ENCODE peak calls at places on chromosomes 5 and 9, in seven cellular contexts. S, Z, D, L, E, M and Y are unnamed samples.

GRCh38 chr9:92289708-92290390 is 3.6 kb downstream of the IARS1 start:
- DNase-seq in E (no peak), Z (peak), D (no peak), S (peak), L (no peak), M (peak), Y (no peak)

GRCh38 chr9:35108461-35108860 is 5.5 kb upstream of the STOML2 start:
- DNase-seq in S (no peak), M (no peak), Z (no peak), L (no peak), D (no peak), E (no peak), Y (peak)

GRCh38 chr9:98374385-98375051 is 119.1 kb upstream of the TBC1D2 start:
- DNase-seq in D (no peak), E (peak), L (peak), M (peak), Z (peak), S (peak), Y (no peak)

GRCh38 chr5:88690619-88691560 is 192.1 kb downstream of the MEF2C start:
- DNase-seq in L (peak), D (peak), S (peak), M (peak), E (peak), Z (no peak), Y (peak)

GRCh38 chr5:122192883-122193496 is 63.6 kb downstream of the ZNF474 start:
- DNase-seq in S (peak), E (peak), M (peak), L (peak), Z (no peak), D (peak), Y (peak)

GRCh38 chr5:111266491-111266890 is 42.3 kb downstream of the CAMK4 start:
- DNase-seq in M (no peak), D (no peak), S (no peak), E (peak), L (peak), Z (no peak), Y (no peak)

GRCh38 chr5:124706729-124707361 is 39.6 kb downstream of the ZNF608 start:
- DNase-seq in S (peak), D (peak), E (no peak), L (no peak), M (peak), Z (no peak), Y (no peak)

GRCh38 chr5:98296426-98296825 is 477.0 kb upstream of the RGMB start:
- DNase-seq in M (peak), S (peak), D (no peak), E (peak), L (no peak), Z (peak), Y (no peak)

GRCh38 chr9:95735701-95736100 is 139.8 kb upstream of the ERCC6L2 start:
- DNase-seq in S (no peak), Z (no peak), D (no peak), L (no peak), E (peak), M (no peak), Y (no peak)

GRCh38 chr9:95731876-95732275 is 143.6 kb upstream of the ERCC6L2 start:
- DNase-seq in Z (no peak), L (no peak), S (no peak), D (no peak), M (no peak), E (no peak), Y (no peak)

GRCh38 chr9:95729669-95730368 is 145.7 kb upstream of the ERCC6L2 start:
- DNase-seq in L (no peak), M (no peak), Z (no peak), D (no peak), S (no peak), E (no peak), Y (no peak)

GRCh38 chr9:95733687-95734659 is 141.5 kb upstream of the ERCC6L2 start:
- DNase-seq in Z (no peak), L (no peak), E (no peak), D (no peak), S (no peak), M (no peak), Y (no peak)

DNA sequence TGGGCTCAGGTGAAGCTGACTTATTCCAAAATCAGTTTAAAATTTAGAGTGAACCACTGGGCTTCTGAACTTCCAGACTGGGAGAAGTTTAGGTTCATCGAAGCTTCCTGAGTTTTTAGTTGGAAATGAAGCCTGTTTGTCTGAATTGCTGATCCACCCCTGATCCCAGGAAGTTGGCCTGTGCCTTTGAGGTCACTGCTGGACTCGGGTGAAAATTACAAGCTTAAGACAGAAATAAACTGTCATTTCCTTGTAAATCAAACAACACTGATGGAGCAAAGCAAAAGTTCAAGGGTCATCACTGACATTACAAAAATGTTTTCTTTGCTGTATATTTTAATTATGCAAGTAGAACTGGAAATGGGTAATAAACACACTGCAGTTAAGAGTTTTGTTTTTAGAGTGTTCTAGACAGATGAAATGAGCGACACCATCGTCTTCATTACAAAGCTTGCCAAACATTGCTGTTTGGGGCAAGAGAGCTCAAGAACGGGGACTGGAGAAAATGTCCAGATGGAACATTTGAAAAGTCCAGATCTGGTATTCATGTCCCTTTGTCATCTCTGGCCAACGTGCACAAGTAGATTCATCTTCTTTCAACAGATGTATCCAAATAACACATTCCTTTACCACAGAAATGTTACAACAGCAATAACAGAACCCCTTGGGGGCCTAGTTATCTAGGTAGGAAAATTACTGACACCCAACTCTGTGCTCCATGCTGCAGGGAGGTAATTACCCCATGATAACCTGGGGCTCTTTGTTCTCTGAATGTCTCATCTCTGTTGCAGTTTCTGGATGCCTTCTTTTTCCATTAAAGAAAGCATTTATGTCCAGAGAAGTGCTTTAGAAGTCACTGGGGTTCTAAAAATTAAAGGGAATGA is 142.4 kb upstream of the ERCC6L2 start:
- DNase-seq in D (no peak), M (no peak), L (no peak), E (no peak), S (no peak), Z (no peak), Y (no peak)
- TF ChIP-seq CTCF in D (no peak), M (no peak), L (no peak), E (no peak), S (no peak), Z (no peak), Y (no peak)

GRCh38 chr5:51347704-51348103 is 35.5 kb upstream of the ISL1 start:
- DNase-seq in E (no peak), L (peak), S (no peak), Z (no peak), M (no peak), D (no peak), Y (no peak)
- TF ChIP-seq CTCF in E (peak), L (peak), S (no peak), Z (no peak), M (no peak), D (no peak), Y (no peak)

GRCh38 chr5:158876263-158876942 is 223.3 kb downstream of the EBF1 start:
- DNase-seq in Z (no peak), D (no peak), L (no peak), E (no peak), M (no peak), S (peak), Y (no peak)
- TF ChIP-seq CTCF in Z (no peak), D (no peak), L (no peak), E (no peak), M (no peak), S (peak), Y (no peak)

GRCh38 chr5:169149317-169149716 is 151.6 kb downstream of the SLIT3 start:
- DNase-seq in L (no peak), M (no peak), S (no peak), D (no peak), E (no peak), Z (no peak), Y (no peak)
- TF ChIP-seq CTCF in L (no peak), M (peak), S (no peak), D (no peak), E (peak), Z (peak), Y (no peak)

DNA sequence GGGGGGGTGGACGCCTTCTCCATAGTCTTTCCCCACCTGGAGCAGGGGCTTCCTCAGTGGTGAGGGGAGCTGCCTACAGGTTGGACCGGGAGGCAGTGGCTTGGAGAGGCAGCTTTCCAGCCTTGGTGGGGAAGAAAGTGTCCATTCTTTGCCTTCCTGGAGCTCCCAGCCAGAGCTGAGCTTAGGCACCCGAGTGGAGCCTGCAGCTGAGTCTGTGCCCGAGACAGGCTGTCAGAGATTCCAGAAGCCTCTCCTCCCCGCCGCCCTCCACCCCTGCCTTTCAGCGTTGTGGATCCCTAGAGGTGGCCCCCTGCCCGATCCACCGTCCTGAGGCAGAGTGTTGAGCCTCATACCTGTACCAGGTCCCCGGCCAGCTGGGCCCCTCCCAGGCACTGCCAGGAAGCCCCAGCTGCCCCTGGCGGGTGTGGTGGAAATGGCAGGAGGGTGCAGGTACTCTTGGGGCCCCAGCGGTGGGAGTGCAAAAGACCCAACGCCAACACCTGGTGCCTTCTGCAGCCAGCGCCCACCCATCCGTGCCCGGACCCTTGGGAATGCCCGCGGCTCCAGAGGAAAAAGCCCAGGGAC is 112.0 kb downstream of the RXRA start:
- DNase-seq in D (no peak), S (no peak), E (no peak), Z (no peak), M (no peak), L (no peak), Y (no peak)
- TF ChIP-seq CTCF in D (no peak), S (no peak), E (no peak), Z (no peak), M (no peak), L (no peak), Y (no peak)

DNA sequence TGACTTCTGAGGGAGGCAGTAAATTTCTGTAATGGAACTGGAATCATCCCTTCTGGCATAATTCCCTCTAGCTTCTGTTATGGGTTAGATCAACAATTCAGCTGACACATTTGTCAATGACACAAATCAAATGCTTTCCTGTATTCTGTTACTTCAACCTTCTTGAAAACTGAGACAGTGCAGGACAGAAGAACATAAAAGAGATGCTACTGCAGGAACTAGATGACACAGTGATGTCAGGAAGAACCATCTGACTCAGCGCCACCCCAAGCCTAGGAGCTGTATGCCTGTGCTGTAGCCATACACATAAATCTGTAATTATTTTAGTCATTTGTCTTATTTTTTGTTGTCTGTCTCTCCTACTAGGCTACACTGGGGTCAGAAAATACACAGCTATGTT is 18.2 kb upstream of the CEP120 start:
- DNase-seq in M (no peak), Z (no peak), S (no peak), E (no peak), D (no peak), L (no peak), Y (no peak)
- TF ChIP-seq CTCF in M (no peak), Z (no peak), S (no peak), E (no peak), D (no peak), L (no peak), Y (no peak)

GRCh38 chr5:178461426-178461730 is 128.8 kb downstream of the COL23A1 start:
- DNase-seq in L (no peak), M (no peak), Z (no peak), S (no peak), E (no peak), D (no peak), Y (no peak)
- TF ChIP-seq CTCF in L (no peak), M (no peak), Z (no peak), S (no peak), E (no peak), D (no peak), Y (no peak)

GRCh38 chr9:72255546-72255925 is 106.3 kb downstream of the GDA start:
- DNase-seq in D (no peak), Z (no peak), S (no peak), M (no peak), L (peak), E (peak), Y (no peak)

GRCh38 chr9:72251589-72251988 is 102.3 kb downstream of the GDA start:
- DNase-seq in S (no peak), M (no peak), Z (no peak), L (no peak), D (no peak), E (no peak), Y (no peak)

GRCh38 chr9:72256912-72257311 is 107.7 kb downstream of the GDA start:
- DNase-seq in D (no peak), M (no peak), L (no peak), E (no peak), Z (no peak), S (no peak), Y (no peak)

DNA sequence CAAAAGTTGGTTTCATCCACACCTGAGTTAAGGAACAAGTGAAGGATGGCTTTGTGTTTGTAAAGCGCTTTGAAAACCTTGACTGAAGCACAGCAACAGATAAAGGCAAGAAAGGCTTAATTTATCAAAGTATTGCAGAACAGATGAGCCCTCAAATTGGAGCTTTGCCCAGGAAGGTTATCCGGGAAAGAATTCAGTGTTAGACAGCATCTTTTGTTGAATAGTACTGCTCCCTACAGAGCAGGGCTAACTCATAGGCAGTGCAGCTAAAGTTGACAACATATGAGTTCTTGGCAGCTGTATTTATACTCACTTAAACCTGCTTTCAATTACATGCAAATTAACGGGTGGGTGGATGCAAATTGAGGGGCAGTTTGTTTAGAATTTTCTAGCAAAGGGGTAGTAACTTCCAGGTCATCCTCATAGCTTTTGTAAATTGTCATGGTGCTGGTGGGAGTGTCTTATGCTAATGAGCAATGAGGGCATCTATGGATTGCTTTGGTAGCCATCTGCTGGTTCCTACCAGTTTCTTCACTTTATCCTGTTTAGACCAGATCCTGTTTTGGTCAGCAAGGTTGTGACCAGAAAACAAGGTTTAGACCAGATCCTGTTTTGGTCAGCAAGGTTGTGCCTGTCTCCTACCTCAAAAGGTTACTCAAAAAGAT is 105.8 kb downstream of the GDA start:
- DNase-seq in D (no peak), M (peak), L (peak), S (peak), E (no peak), Z (no peak), Y (no peak)
- TF ChIP-seq CTCF in D (no peak), M (no peak), L (no peak), S (no peak), E (no peak), Z (no peak), Y (no peak)

DNA sequence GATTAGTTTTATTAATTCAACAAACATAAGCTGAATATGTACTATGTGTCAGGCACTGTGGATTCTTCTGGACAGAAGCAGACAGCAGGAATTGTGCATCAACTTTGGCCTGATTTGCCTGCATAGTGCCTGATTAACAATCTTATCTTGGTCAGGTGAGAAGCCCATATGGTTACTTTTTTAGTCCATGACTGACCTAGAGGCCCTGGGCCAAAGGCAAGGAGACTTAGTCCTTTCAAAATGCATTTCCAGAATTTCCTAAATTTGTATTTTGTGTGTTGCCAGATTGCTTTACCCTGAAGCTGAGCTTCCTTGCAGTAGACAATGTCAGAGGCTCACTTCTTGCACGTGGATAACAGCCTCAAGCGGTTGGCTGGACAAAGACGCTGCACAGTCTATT is 286.7 kb downstream of the SPOCK1 start:
- DNase-seq in S (no peak), L (no peak), Z (no peak), D (no peak), M (no peak), E (no peak), Y (no peak)
- TF ChIP-seq CTCF in S (no peak), L (no peak), Z (no peak), D (no peak), M (no peak), E (no peak), Y (no peak)